ENCODE peak calls at places on chromosomes 11 and 22, in five cellular contexts. Q is NCI-H1436; F is ureter; I is activated CD8-positive, alpha-beta memory T cell treated with anti-CD3 and anti-CD28 coated beads, Interleukin-2, amount 50 U/mL, for 48 hours; P is AG04449. Z is an unnamed sample.

GRCh38 chr11:13721760-13722159 is 53.3 kb downstream of the FAR1 start:
- DNase-seq in Q (no peak), F (no peak), I (no peak), P (no peak), Z (no peak)

GRCh38 chr22:19882446-19883381 is 28.0 kb upstream of the GNB1L start:
- DNase-seq in Q (no peak), F (no peak), I (peak), P (no peak), Z (no peak)

GRCh38 chr22:16932577-16932976 is 75.4 kb downstream of the GAB4 start:
- DNase-seq in Q (no peak), F (no peak), I (no peak), P (no peak), Z (peak)

GRCh38 chr11:110251837-110252236 is 44.6 kb downstream of the RDX start:
- DNase-seq in Q (no peak), F (no peak), I (no peak), P (peak), Z (no peak)

GRCh38 chr22:23219787-23220484 is 39.6 kb downstream of the BCR start:
- DNase-seq in Q (peak), F (no peak), I (peak), P (no peak), Z (peak)

GRCh38 chr11:78244080-78244479 is 55.4 kb downstream of the USP35 start:
- DNase-seq in Q (no peak), F (no peak), I (no peak), P (no peak), Z (no peak)

GRCh38 chr22:42959472-42960145 is 55.3 kb downstream of the PACSIN2 start:
- DNase-seq in Q (no peak), F (peak), I (no peak), P (no peak), Z (peak)

GRCh38 chr11:61671527-61671926 is 8.7 kb upstream of the DAGLA start:
- DNase-seq in Q (no peak), F (no peak), I (no peak), P (no peak), Z (no peak)

GRCh38 chr11:45766469-45766868 is 38.5 kb upstream of the SLC35C1 start:
- DNase-seq in Q (no peak), F (no peak), I (no peak), P (no peak), Z (no peak)